ENCODE peak calls at places on chromosomes 11 and 22, in seven cellular contexts. X is activated gamma-delta T cell treated with Interleukin-2 at 50 U/mL for 16 hours; D is activated naive CD4-positive, alpha-beta T cell; R is activated CD8-positive, alpha-beta T cell treated with anti-CD3 and anti-CD28 coated beads, Interleukin-2, amount 10 ng/mL, durations not matched to agents 7 days and 5 days; V is stimulated activated CD4-positive, alpha-beta T cell treated with anti-CD3 and anti-CD28 coated beads, TNF-alpha, amount 100 ng/mL, for 4 hours; Q is germinal center; W is astrocyte of the spinal cord. F is an unnamed sample.

GRCh38 chr11:122758974-122759373 is 79.3 kb upstream of the CRTAM start:
- DNase-seq in X (no peak), D (no peak), R (no peak), V (no peak), Q (no peak), W (peak; percentile 77), F (no peak)

GRCh38 chr11:60169264-60169915 is 13.5 kb downstream of the MS4A6A start:
- DNase-seq in X (no peak), D (no peak), R (no peak), V (no peak), Q (no peak), W (peak; percentile 0), F (no peak)

GRCh38 chr11:40713083-40713482 is 746.4 kb downstream of the LRRC4C start:
- DNase-seq in X (no peak), D (no peak), R (no peak), V (no peak), Q (no peak), W (no peak), F (no peak)

GRCh38 chr22:47997052-47997568 is 1234.7 kb downstream of the TBC1D22A start:
- DNase-seq in X (no peak), D (no peak), R (no peak), V (no peak), Q (no peak), W (no peak), F (no peak)

GRCh38 chr11:117443269-117444186 is 115.9 kb downstream of the CEP164 start:
- DNase-seq in X (no peak), D (no peak), R (no peak), V (no peak), Q (no peak), W (no peak), F (no peak)

GRCh38 chr11:723120-723883 is 17.3 kb downstream of the EPS8L2 start:
- DNase-seq in X (peak; percentile 54), D (no peak), R (peak; percentile 77), V (no peak), Q (peak; percentile 60), W (peak; percentile 63), F (no peak)

GRCh38 chr22:31344369-31345330 is 1.5 kb downstream of the PATZ1 start:
- DNase-seq in X (peak; percentile 14), D (no peak), R (peak; percentile 49), V (no peak), Q (peak; percentile 62), W (peak; percentile 61), F (no peak)

GRCh38 chr11:116918925-116919653 is 81.7 kb upstream of the APOA1 start:
- DNase-seq in X (no peak), D (no peak), R (no peak), V (no peak), Q (no peak), W (no peak), F (no peak)

GRCh38 chr11:128291835-128292234 is 295.5 kb downstream of the ETS1 start:
- DNase-seq in X (peak; percentile 65), D (no peak), R (peak; percentile 77), V (no peak), Q (peak; percentile 53), W (no peak), F (peak; percentile 23)

GRCh38 chr22:40055143-40055926 is 60.6 kb downstream of the FAM83F start:
- DNase-seq in X (no peak), D (no peak), R (peak; percentile 46), V (no peak), Q (peak; percentile 47), W (no peak), F (no peak)

GRCh38 chr11:19963697-19964340 is 196.5 kb downstream of the DBX1 start:
- DNase-seq in X (peak; percentile 13), D (no peak), R (peak; percentile 27), V (no peak), Q (no peak), W (peak; percentile 36), F (no peak)

GRCh38 chr11:112928136-112928535 is 33.1 kb upstream of the NCAM1 start:
- DNase-seq in X (no peak), D (no peak), R (no peak), V (no peak), Q (no peak), W (no peak), F (no peak)

GRCh38 chr11:113114452-113115027 is 153.3 kb downstream of the NCAM1 start:
- DNase-seq in X (no peak), D (no peak), R (peak; percentile 21), V (no peak), Q (no peak), W (peak; percentile 64), F (no peak)